ENCODE peak calls at places on chromosomes 3 and 15, in eight cellular contexts. One of them, this sample, is unnamed.
A peak's percentile ranks its signal among the peaks of the same experiment; 100 is the strongest.

GRCh38 chr3:119769394-119770149 is 12.3 kb upstream of the NR1I2 start:
- DNase-seq in fibroblast of the aortic adventitia: peak; percentile 74
- DNase-seq in CD8-positive, alpha-beta T cell: no peak
- DNase-seq in Panc1: no peak
- DNase-seq in tibial nerve: no peak
- DNase-seq in activated B cell treated with CpG ODN at 0.5 μM for 24 hours: no peak
- DNase-seq in IMR-90: peak; percentile 34
- DNase-seq in kidney epithelial cell: peak; percentile 21
- DNase-seq in this sample: no peak

GRCh38 chr15:65086680-65087111 is 10.2 kb downstream of the KBTBD13 start:
- DNase-seq in fibroblast of the aortic adventitia: no peak
- DNase-seq in CD8-positive, alpha-beta T cell: no peak
- DNase-seq in Panc1: no peak
- DNase-seq in tibial nerve: no peak
- DNase-seq in activated B cell treated with CpG ODN at 0.5 μM for 24 hours: no peak
- DNase-seq in IMR-90: no peak
- DNase-seq in kidney epithelial cell: no peak
- DNase-seq in this sample: peak; percentile 32

GRCh38 chr3:65953301-65953812 is 85.4 kb downstream of the MAGI1 start:
- DNase-seq in fibroblast of the aortic adventitia: peak; percentile 45
- DNase-seq in CD8-positive, alpha-beta T cell: no peak
- DNase-seq in Panc1: no peak
- DNase-seq in tibial nerve: no peak
- DNase-seq in activated B cell treated with CpG ODN at 0.5 μM for 24 hours: no peak
- DNase-seq in IMR-90: no peak
- DNase-seq in kidney epithelial cell: no peak
- DNase-seq in this sample: no peak

GRCh38 chr3:115141018-115141757 is 5.9 kb downstream of the ZBTB20 start:
- DNase-seq in fibroblast of the aortic adventitia: no peak
- DNase-seq in CD8-positive, alpha-beta T cell: no peak
- DNase-seq in Panc1: no peak
- DNase-seq in tibial nerve: no peak
- DNase-seq in activated B cell treated with CpG ODN at 0.5 μM for 24 hours: no peak
- DNase-seq in IMR-90: no peak
- DNase-seq in kidney epithelial cell: no peak
- DNase-seq in this sample: no peak

GRCh38 chr3:160464321-160464720 is 14.7 kb upstream of the TRIM59 start:
- DNase-seq in fibroblast of the aortic adventitia: no peak
- DNase-seq in CD8-positive, alpha-beta T cell: no peak
- DNase-seq in Panc1: no peak
- DNase-seq in tibial nerve: no peak
- DNase-seq in activated B cell treated with CpG ODN at 0.5 μM for 24 hours: no peak
- DNase-seq in IMR-90: no peak
- DNase-seq in kidney epithelial cell: no peak
- DNase-seq in this sample: no peak

GRCh38 chr15:66715181-66715624 is 13.2 kb downstream of the SMAD6 start:
- DNase-seq in fibroblast of the aortic adventitia: no peak
- DNase-seq in CD8-positive, alpha-beta T cell: no peak
- DNase-seq in Panc1: no peak
- DNase-seq in tibial nerve: no peak
- DNase-seq in activated B cell treated with CpG ODN at 0.5 μM for 24 hours: no peak
- DNase-seq in IMR-90: no peak
- DNase-seq in kidney epithelial cell: no peak
- DNase-seq in this sample: no peak

GRCh38 chr3:134820994-134821393 is 25.9 kb downstream of the EPHB1 start:
- DNase-seq in fibroblast of the aortic adventitia: no peak
- DNase-seq in CD8-positive, alpha-beta T cell: no peak
- DNase-seq in Panc1: no peak
- DNase-seq in tibial nerve: no peak
- DNase-seq in activated B cell treated with CpG ODN at 0.5 μM for 24 hours: no peak
- DNase-seq in IMR-90: no peak
- DNase-seq in kidney epithelial cell: no peak
- DNase-seq in this sample: no peak

GRCh38 chr15:32956006-32956405 is 238.2 kb downstream of the GREM1 start:
- DNase-seq in fibroblast of the aortic adventitia: peak; percentile 98
- DNase-seq in CD8-positive, alpha-beta T cell: no peak
- DNase-seq in Panc1: no peak
- DNase-seq in tibial nerve: no peak
- DNase-seq in activated B cell treated with CpG ODN at 0.5 μM for 24 hours: no peak
- DNase-seq in IMR-90: peak; percentile 95
- DNase-seq in kidney epithelial cell: no peak
- DNase-seq in this sample: peak; percentile 57

GRCh38 chr3:25631989-25632388 is 32.7 kb downstream of the TOP2B start:
- DNase-seq in fibroblast of the aortic adventitia: no peak
- DNase-seq in CD8-positive, alpha-beta T cell: no peak
- DNase-seq in Panc1: no peak
- DNase-seq in tibial nerve: no peak
- DNase-seq in activated B cell treated with CpG ODN at 0.5 μM for 24 hours: no peak
- DNase-seq in IMR-90: no peak
- DNase-seq in kidney epithelial cell: no peak
- DNase-seq in this sample: no peak

GRCh38 chr3:100245932-100246331 is 14.9 kb upstream of the TBC1D23 start:
- DNase-seq in fibroblast of the aortic adventitia: peak; percentile 27
- DNase-seq in CD8-positive, alpha-beta T cell: no peak
- DNase-seq in Panc1: no peak
- DNase-seq in tibial nerve: no peak
- DNase-seq in activated B cell treated with CpG ODN at 0.5 μM for 24 hours: no peak
- DNase-seq in IMR-90: peak; percentile 73
- DNase-seq in kidney epithelial cell: no peak
- DNase-seq in this sample: peak; percentile 5

GRCh38 chr3:191721983-191722382 is 261.0 kb downstream of the PYDC2 start:
- DNase-seq in fibroblast of the aortic adventitia: no peak
- DNase-seq in CD8-positive, alpha-beta T cell: no peak
- DNase-seq in Panc1: no peak
- DNase-seq in tibial nerve: no peak
- DNase-seq in activated B cell treated with CpG ODN at 0.5 μM for 24 hours: no peak
- DNase-seq in IMR-90: no peak
- DNase-seq in kidney epithelial cell: no peak
- DNase-seq in this sample: no peak

GRCh38 chr3:126490619-126491018 is 14.9 kb upstream of the ZXDC start:
- DNase-seq in fibroblast of the aortic adventitia: no peak
- DNase-seq in CD8-positive, alpha-beta T cell: no peak
- DNase-seq in Panc1: no peak
- DNase-seq in tibial nerve: no peak
- DNase-seq in activated B cell treated with CpG ODN at 0.5 μM for 24 hours: no peak
- DNase-seq in IMR-90: no peak
- DNase-seq in kidney epithelial cell: no peak
- DNase-seq in this sample: no peak

GRCh38 chr3:113895964-113896363 is 51.8 kb upstream of the ZDHHC23 start:
- DNase-seq in fibroblast of the aortic adventitia: no peak
- DNase-seq in CD8-positive, alpha-beta T cell: no peak
- DNase-seq in Panc1: no peak
- DNase-seq in tibial nerve: no peak
- DNase-seq in activated B cell treated with CpG ODN at 0.5 μM for 24 hours: no peak
- DNase-seq in IMR-90: no peak
- DNase-seq in kidney epithelial cell: no peak
- DNase-seq in this sample: no peak

GRCh38 chr15:46961795-46962194 is 755.5 kb upstream of the SEMA6D start:
- DNase-seq in fibroblast of the aortic adventitia: no peak
- DNase-seq in CD8-positive, alpha-beta T cell: no peak
- DNase-seq in Panc1: no peak
- DNase-seq in tibial nerve: no peak
- DNase-seq in activated B cell treated with CpG ODN at 0.5 μM for 24 hours: no peak
- DNase-seq in IMR-90: no peak
- DNase-seq in kidney epithelial cell: no peak
- DNase-seq in this sample: peak; percentile 0

GRCh38 chr15:90138071-90138833 is 36.0 kb upstream of the IDH2 start:
- DNase-seq in fibroblast of the aortic adventitia: no peak
- DNase-seq in CD8-positive, alpha-beta T cell: no peak
- DNase-seq in Panc1: no peak
- DNase-seq in tibial nerve: no peak
- DNase-seq in activated B cell treated with CpG ODN at 0.5 μM for 24 hours: no peak
- DNase-seq in IMR-90: no peak
- DNase-seq in kidney epithelial cell: no peak
- DNase-seq in this sample: no peak

GRCh38 chr3:49519266-49519665 is 35.0 kb upstream of the BSN start:
- DNase-seq in fibroblast of the aortic adventitia: peak; percentile 11
- DNase-seq in CD8-positive, alpha-beta T cell: no peak
- DNase-seq in Panc1: no peak
- DNase-seq in tibial nerve: no peak
- DNase-seq in activated B cell treated with CpG ODN at 0.5 μM for 24 hours: no peak
- DNase-seq in IMR-90: no peak
- DNase-seq in kidney epithelial cell: no peak
- DNase-seq in this sample: no peak

GRCh38 chr15:87817553-87817952 is 439.0 kb downstream of the NTRK3 start:
- DNase-seq in fibroblast of the aortic adventitia: peak; percentile 49
- DNase-seq in CD8-positive, alpha-beta T cell: no peak
- DNase-seq in Panc1: no peak
- DNase-seq in tibial nerve: no peak
- DNase-seq in activated B cell treated with CpG ODN at 0.5 μM for 24 hours: no peak
- DNase-seq in IMR-90: peak; percentile 65
- DNase-seq in kidney epithelial cell: no peak
- DNase-seq in this sample: no peak

GRCh38 chr15:85926834-85927233 is 132.1 kb upstream of the KLHL25 start:
- DNase-seq in fibroblast of the aortic adventitia: no peak
- DNase-seq in CD8-positive, alpha-beta T cell: no peak
- DNase-seq in Panc1: no peak
- DNase-seq in tibial nerve: no peak
- DNase-seq in activated B cell treated with CpG ODN at 0.5 μM for 24 hours: no peak
- DNase-seq in IMR-90: no peak
- DNase-seq in kidney epithelial cell: no peak
- DNase-seq in this sample: no peak

GRCh38 chr15:85927936-85928537 is 133.3 kb upstream of the KLHL25 start:
- DNase-seq in fibroblast of the aortic adventitia: no peak
- DNase-seq in CD8-positive, alpha-beta T cell: no peak
- DNase-seq in Panc1: no peak
- DNase-seq in tibial nerve: no peak
- DNase-seq in activated B cell treated with CpG ODN at 0.5 μM for 24 hours: no peak
- DNase-seq in IMR-90: no peak
- DNase-seq in kidney epithelial cell: no peak
- DNase-seq in this sample: no peak

GRCh38 chr15:85925649-85926237 is 131.0 kb upstream of the KLHL25 start:
- DNase-seq in fibroblast of the aortic adventitia: no peak
- DNase-seq in CD8-positive, alpha-beta T cell: no peak
- DNase-seq in Panc1: no peak
- DNase-seq in tibial nerve: no peak
- DNase-seq in activated B cell treated with CpG ODN at 0.5 μM for 24 hours: no peak
- DNase-seq in IMR-90: no peak
- DNase-seq in kidney epithelial cell: no peak
- DNase-seq in this sample: no peak

GRCh38 chr15:85920926-85921325 is 126.2 kb upstream of the KLHL25 start:
- DNase-seq in fibroblast of the aortic adventitia: no peak
- DNase-seq in CD8-positive, alpha-beta T cell: no peak
- DNase-seq in Panc1: no peak
- DNase-seq in tibial nerve: no peak
- DNase-seq in activated B cell treated with CpG ODN at 0.5 μM for 24 hours: no peak
- DNase-seq in IMR-90: no peak
- DNase-seq in kidney epithelial cell: no peak
- DNase-seq in this sample: no peak

DNA sequence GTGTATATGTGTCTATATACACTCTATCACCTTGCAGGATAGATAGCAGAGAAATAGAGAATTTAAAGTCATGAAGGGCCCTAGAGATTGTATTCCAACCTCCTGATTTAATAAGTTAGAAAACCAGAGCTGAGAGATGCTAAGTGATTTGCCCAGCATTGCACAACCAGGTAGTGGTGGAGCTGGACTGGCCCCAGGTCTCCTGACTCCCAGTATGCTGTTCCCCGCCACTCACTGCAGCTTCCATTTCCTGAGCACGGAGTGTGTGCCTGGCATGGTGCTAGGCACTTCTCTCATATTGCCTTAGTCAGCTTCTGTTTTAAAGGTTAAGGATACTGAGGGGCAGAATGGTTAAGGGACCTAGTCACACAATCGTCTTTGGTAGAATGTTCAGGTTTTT is 129.4 kb upstream of the KLHL25 start:
- DNase-seq in fibroblast of the aortic adventitia: no peak
- DNase-seq in CD8-positive, alpha-beta T cell: no peak
- DNase-seq in Panc1: no peak
- DNase-seq in tibial nerve: no peak
- DNase-seq in activated B cell treated with CpG ODN at 0.5 μM for 24 hours: no peak
- DNase-seq in IMR-90: no peak
- DNase-seq in kidney epithelial cell: no peak
- DNase-seq in this sample: no peak
- TF ChIP-seq CTCF in fibroblast of the aortic adventitia: no peak
- TF ChIP-seq CTCF in CD8-positive, alpha-beta T cell: no peak
- TF ChIP-seq CTCF in Panc1: no peak
- TF ChIP-seq CTCF in tibial nerve: no peak
- TF ChIP-seq CTCF in activated B cell treated with CpG ODN at 0.5 μM for 24 hours: no peak
- TF ChIP-seq CTCF in IMR-90: no peak
- TF ChIP-seq CTCF in kidney epithelial cell: no peak
- TF ChIP-seq CTCF in this sample: no peak

DNA sequence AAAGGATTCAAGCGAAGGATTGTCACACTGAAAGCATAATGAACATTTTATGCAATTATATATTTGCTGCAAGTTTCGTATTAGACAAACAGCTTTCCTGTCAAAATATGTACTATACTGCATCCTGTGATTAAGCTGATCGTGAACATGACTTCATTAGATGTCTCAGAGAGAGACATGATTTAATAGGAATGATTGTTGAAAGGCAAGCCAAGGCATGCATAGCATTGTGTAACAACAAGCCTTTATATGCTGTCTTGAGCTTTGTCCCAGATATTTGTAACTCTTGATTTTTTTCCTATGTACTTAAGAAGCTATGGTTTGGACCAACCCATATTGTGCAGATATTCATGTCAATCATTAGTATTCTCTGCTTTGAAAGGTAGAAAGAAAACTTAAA is 309.1 kb downstream of the KCNH8 start:
- DNase-seq in fibroblast of the aortic adventitia: no peak
- DNase-seq in CD8-positive, alpha-beta T cell: no peak
- DNase-seq in Panc1: no peak
- DNase-seq in tibial nerve: no peak
- DNase-seq in activated B cell treated with CpG ODN at 0.5 μM for 24 hours: no peak
- DNase-seq in IMR-90: no peak
- DNase-seq in kidney epithelial cell: no peak
- DNase-seq in this sample: no peak
- TF ChIP-seq CTCF in fibroblast of the aortic adventitia: no peak
- TF ChIP-seq CTCF in CD8-positive, alpha-beta T cell: no peak
- TF ChIP-seq CTCF in Panc1: no peak
- TF ChIP-seq CTCF in tibial nerve: no peak
- TF ChIP-seq CTCF in activated B cell treated with CpG ODN at 0.5 μM for 24 hours: no peak
- TF ChIP-seq CTCF in IMR-90: no peak
- TF ChIP-seq CTCF in kidney epithelial cell: no peak
- TF ChIP-seq CTCF in this sample: no peak

DNA sequence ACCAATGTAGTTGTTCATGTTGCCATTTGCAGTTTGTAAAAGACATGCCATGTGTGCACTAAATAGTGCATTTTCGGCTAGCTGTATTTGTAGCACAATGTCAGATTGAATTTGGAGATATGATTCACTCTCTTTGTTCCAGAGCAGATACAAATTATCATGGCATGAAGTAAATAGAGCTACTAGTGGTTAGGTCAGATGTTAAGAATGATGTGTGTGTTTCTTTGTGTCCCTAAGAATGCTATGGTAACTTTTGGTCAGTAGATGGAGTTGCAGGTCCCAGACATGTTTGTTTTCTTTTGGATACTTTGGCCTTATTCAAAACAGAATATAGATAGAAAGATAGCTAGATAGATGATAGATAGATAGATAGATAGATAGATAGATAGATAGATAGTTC is 595.8 kb downstream of the NLGN1 start:
- DNase-seq in fibroblast of the aortic adventitia: peak; percentile 49
- DNase-seq in CD8-positive, alpha-beta T cell: no peak
- DNase-seq in Panc1: no peak
- DNase-seq in tibial nerve: no peak
- DNase-seq in activated B cell treated with CpG ODN at 0.5 μM for 24 hours: no peak
- DNase-seq in IMR-90: peak; percentile 58
- DNase-seq in kidney epithelial cell: peak; percentile 1
- DNase-seq in this sample: peak; percentile 40
- TF ChIP-seq CTCF in fibroblast of the aortic adventitia: peak; percentile 49
- TF ChIP-seq CTCF in CD8-positive, alpha-beta T cell: no peak
- TF ChIP-seq CTCF in Panc1: peak; percentile 59
- TF ChIP-seq CTCF in tibial nerve: no peak
- TF ChIP-seq CTCF in activated B cell treated with CpG ODN at 0.5 μM for 24 hours: no peak
- TF ChIP-seq CTCF in IMR-90: peak; percentile 47
- TF ChIP-seq CTCF in kidney epithelial cell: peak; percentile 37
- TF ChIP-seq CTCF in this sample: peak; percentile 55

GRCh38 chr3:125032100-125032643 is 23.6 kb downstream of the HEG1 start:
- DNase-seq in fibroblast of the aortic adventitia: no peak
- DNase-seq in CD8-positive, alpha-beta T cell: no peak
- DNase-seq in Panc1: no peak
- DNase-seq in tibial nerve: no peak
- DNase-seq in activated B cell treated with CpG ODN at 0.5 μM for 24 hours: no peak
- DNase-seq in IMR-90: no peak
- DNase-seq in kidney epithelial cell: no peak
- DNase-seq in this sample: peak; percentile 88
- TF ChIP-seq CTCF in fibroblast of the aortic adventitia: peak; percentile 6
- TF ChIP-seq CTCF in CD8-positive, alpha-beta T cell: no peak
- TF ChIP-seq CTCF in Panc1: no peak
- TF ChIP-seq CTCF in tibial nerve: no peak
- TF ChIP-seq CTCF in activated B cell treated with CpG ODN at 0.5 μM for 24 hours: no peak
- TF ChIP-seq CTCF in IMR-90: no peak
- TF ChIP-seq CTCF in kidney epithelial cell: no peak
- TF ChIP-seq CTCF in this sample: no peak

This sample was measured in A673.